ENCODE peak calls at places on chromosomes 1 and 21, in four cellular contexts. W, O, H and C are unnamed samples. For H3K27me3 and H4K20me1, the result is how much of the 10 kb centered on the place peaks cover.

GRCh38 chr1:203492486-203493130 is 1.3 kb upstream of the OPTC start:
- DNase-seq in O (no peak), W (no peak), H (no peak), C (no peak)

GRCh38 chr21:26966978-26967913 is at the start of gene ADAMTS5:
- DNase-seq in O (peak), W (peak), H (peak), C (peak)

GRCh38 chr21:44527156-44527982 is 12.6 kb downstream of the KRTAP10-1 start:
- DNase-seq in W (no peak), O (no peak), H (peak), C (peak)

GRCh38 chr21:15703932-15704331 is 25.9 kb upstream of the USP25 start:
- DNase-seq in W (no peak), H (no peak), O (peak), C (no peak)

GRCh38 chr1:86429830-86430229 is 5.9 kb downstream of the CLCA2 start:
- DNase-seq in W (peak), H (no peak), O (peak), C (peak)

GRCh38 chr1:39657923-39658485 is 13.9 kb downstream of the NT5C1A start:
- DNase-seq in O (peak), H (peak), W (peak), C (peak)

GRCh38 chr1:117795190-117795589 is 134.2 kb downstream of the GDAP2 start:
- DNase-seq in W (peak), H (no peak), O (peak), C (no peak)

GRCh38 chr1:192904438-192904895 is 95.6 kb downstream of the RGS2 start:
- DNase-seq in H (no peak), O (peak), W (peak), C (no peak)

GRCh38 chr1:193348126-193349045 is 162.0 kb upstream of the B3GALT2 start:
- DNase-seq in W (peak), O (peak), H (no peak), C (no peak)

GRCh38 chr1:7769673-7770412 is 1.3 kb upstream of the VAMP3 start:
- DNase-seq in W (no peak), H (no peak), O (no peak), C (no peak)

GRCh38 chr21:31908106-31909031 is 35.5 kb downstream of the HUNK start:
- DNase-seq in O (no peak), W (peak), H (peak), C (no peak)

GRCh38 chr1:235113183-235113917 is 15.3 kb downstream of the TOMM20 start:
- DNase-seq in O (no peak), H (no peak), W (no peak), C (no peak)

GRCh38 chr1:232538224-232538942 is 91.5 kb downstream of the SIPA1L2 start:
- DNase-seq in H (peak), W (peak), O (peak), C (peak)

GRCh38 chr21:21668198-21668597 is 670.0 kb downstream of the NCAM2 start:
- DNase-seq in W (no peak), H (no peak), O (no peak), C (no peak)

GRCh38 chr1:230316864-230317745 is 109.0 kb downstream of the PGBD5 start:
- DNase-seq in H (no peak), O (no peak), W (no peak), C (peak)

GRCh38 chr1:180230791-180231505 is 884 bp downstream of the LHX4 start:
- DNase-seq in O (peak), H (peak), W (peak), C (peak)

GRCh38 chr1:230429072-230429735 is 3.1 kb upstream of the PGBD5 start:
- DNase-seq in H (no peak), W (no peak), O (no peak), C (no peak)

GRCh38 chr1:33715195-33715811 is 148.6 kb upstream of the HMGB4 start:
- DNase-seq in H (no peak), O (no peak), W (no peak), C (peak)

GRCh38 chr1:234536756-234537155 is 57.8 kb upstream of the TARBP1 start:
- DNase-seq in O (no peak), H (no peak), W (no peak), C (no peak)

GRCh38 chr1:1140673-1141072 is 24.8 kb upstream of the C1orf159 start:
- DNase-seq in H (no peak), O (no peak), W (no peak), C (no peak)

GRCh38 chr1:50633465-50633864 is 210.2 kb upstream of the DMRTA2 start:
- DNase-seq in W (no peak), O (no peak), H (no peak), C (no peak)

GRCh38 chr1:147717051-147717705 is 43.2 kb downstream of the GJA5 start:
- DNase-seq in W (no peak), O (no peak), H (no peak), C (no peak)
- H3K27me3 ChIP-seq in W (under half), O (under half), H (under half), C (under half)

DNA sequence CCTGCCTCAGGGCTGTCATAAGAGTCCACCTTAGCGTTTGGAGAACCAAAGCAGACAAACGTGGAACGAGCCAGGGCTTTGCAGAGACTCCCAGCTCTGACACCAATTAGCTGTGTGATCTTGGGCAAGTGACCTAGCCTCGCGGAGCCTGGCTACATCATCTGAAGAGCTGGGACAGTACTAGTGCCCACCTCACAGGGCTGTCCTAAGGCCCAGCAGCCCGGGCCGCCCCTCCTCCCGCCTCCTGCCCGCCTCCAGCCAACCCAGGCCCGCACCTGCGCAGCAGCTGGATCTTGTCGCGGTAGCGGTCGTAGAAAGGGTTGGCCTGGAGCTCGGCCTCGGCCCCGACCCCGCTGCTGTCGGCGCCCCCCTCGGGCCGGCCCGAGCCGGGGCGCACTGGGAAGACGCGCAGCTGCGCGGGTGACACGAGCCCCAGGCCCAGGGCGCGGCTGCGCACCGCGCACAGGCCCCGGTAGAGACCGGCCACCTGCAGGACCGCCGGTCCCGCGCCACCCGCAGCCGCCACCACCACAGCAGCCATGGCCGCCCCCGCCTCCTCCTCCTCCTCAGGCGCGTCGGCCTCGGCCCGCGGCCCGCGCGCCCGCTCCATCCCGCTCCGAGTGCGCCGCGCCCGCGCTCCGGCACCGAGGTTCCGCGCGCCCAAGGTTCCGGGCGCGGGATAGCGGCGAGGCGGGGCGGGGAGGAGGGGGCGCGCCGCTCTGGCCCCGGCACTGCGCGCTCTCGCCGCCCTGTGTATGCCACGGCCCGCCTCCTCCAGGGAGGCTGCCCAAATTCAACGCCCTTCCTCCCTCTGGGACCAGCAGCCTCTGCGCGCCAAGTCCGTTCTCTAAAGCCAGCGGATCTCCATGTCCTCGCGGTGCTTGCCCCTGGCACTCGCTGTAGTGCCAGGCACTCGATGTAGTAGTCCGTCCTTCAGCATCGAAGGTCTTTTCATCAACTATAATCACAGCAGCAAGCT is at the start of gene ATPAF1:
- DNase-seq in W (peak), O (peak), H (peak), C (peak)
- H3K4me2 ChIP-seq in W (peak), O (peak), H (peak), C (peak)

GRCh38 chr1:22753396-22754083 is 42.9 kb downstream of the EPHB2 start:
- DNase-seq in H (no peak), W (peak), O (peak), C (peak)

GRCh38 chr1:22754106-22754768 is 43.6 kb downstream of the EPHB2 start:
- DNase-seq in W (peak), H (no peak), O (no peak), C (peak)

GRCh38 chr1:22755641-22756040 is 45.0 kb downstream of the EPHB2 start:
- DNase-seq in O (no peak), H (no peak), W (peak), C (peak)

GRCh38 chr1:22756053-22756730 is 45.6 kb downstream of the EPHB2 start:
- DNase-seq in W (no peak), O (no peak), H (no peak), C (peak)

GRCh38 chr1:22754824-22755223 is 44.2 kb downstream of the EPHB2 start:
- DNase-seq in W (no peak), O (no peak), H (no peak), C (peak)
- H4K20me1 ChIP-seq in W (under half), O (under half), H (under half), C (under half)

DNA sequence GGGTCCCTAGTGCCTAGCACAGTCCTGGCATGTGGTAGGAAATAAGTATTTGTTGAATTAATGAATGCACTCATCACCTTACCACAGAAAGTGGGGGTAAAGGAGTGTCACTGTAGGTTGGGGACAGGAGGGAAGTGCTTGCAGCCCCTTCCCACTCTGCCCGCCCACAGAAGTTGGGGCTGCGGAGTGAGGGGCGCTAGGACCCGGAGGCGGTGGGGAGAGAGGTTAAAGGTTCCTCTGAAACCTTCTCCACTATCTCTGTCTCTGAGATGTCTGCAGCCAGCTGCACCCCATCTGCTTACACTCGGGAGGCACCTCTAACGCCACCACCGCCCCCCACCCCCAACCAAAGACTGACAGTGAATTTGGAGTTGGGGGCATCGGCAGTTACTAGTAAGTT is 1.4 kb upstream of the WNT2B start:
- DNase-seq in H (no peak), W (no peak), O (no peak), C (no peak)
- H3K27me3 ChIP-seq in H (half or more), W (under half), O (under half), C (under half)

GRCh38 chr1:43711049-43711448 is 3.7 kb downstream of the ST3GAL3 start:
- DNase-seq in H (no peak), W (peak), O (peak), C (peak)
- H3K4me2 ChIP-seq in H (no peak), W (peak), O (no peak), C (peak)

GRCh38 chr1:94103608-94104007 is 17.3 kb downstream of the ABCA4 start:
- DNase-seq in O (no peak), H (no peak), W (no peak), C (no peak)
- H4K20me1 ChIP-seq in O (under half), H (under half), W (under half), C (under half)